ENCODE peak calls at places on chromosomes 12 and 14, in six cellular contexts. F, P, M, D, Y and L are unnamed samples.

GRCh38 chr12:25590021-25590721 is 37.1 kb upstream of the LMNTD1 start:
- DNase-seq in F (no peak), M (no peak), P (peak), Y (no peak), D (peak), L (peak)

GRCh38 chr12:23140710-23141109 is 515.7 kb downstream of the ETNK1 start:
- DNase-seq in P (peak), M (no peak), Y (no peak), F (no peak), D (no peak), L (no peak)

GRCh38 chr14:76775159-76775694 is 14.0 kb downstream of the VASH1 start:
- DNase-seq in Y (no peak), P (no peak), F (no peak), D (no peak), M (no peak), L (peak)

GRCh38 chr14:58299665-58300202 is 1.4 kb downstream of the ARID4A start:
- DNase-seq in F (peak), M (peak), D (peak), P (no peak), Y (no peak), L (peak)

GRCh38 chr14:35687335-35687939 is 121.7 kb downstream of the RALGAPA1 start:
- DNase-seq in F (no peak), M (peak), D (peak), Y (peak), P (peak), L (peak)

GRCh38 chr12:121181181-121181580 is 28.7 kb upstream of the P2RX4 start:
- DNase-seq in M (peak), F (no peak), P (peak), D (no peak), Y (no peak), L (no peak)

GRCh38 chr14:33401326-33401725 is 462.6 kb downstream of the NPAS3 start:
- DNase-seq in Y (no peak), M (peak), D (no peak), P (no peak), F (no peak), L (no peak)

GRCh38 chr12:122888232-122888752 is 7.6 kb downstream of the VPS37B start:
- DNase-seq in D (no peak), M (peak), F (no peak), P (peak), Y (no peak), L (no peak)

GRCh38 chr12:94429633-94430032 is 30.0 kb downstream of the CEP83 start:
- DNase-seq in D (no peak), Y (no peak), P (no peak), F (no peak), M (no peak), L (no peak)

GRCh38 chr12:120352117-120352516 is 16.8 kb downstream of the MSI1 start:
- DNase-seq in F (no peak), D (no peak), Y (no peak), P (peak), M (peak), L (no peak)

GRCh38 chr12:109916045-109916444 is 16.0 kb downstream of the TCHP start:
- DNase-seq in D (no peak), Y (no peak), F (no peak), M (no peak), P (no peak), L (no peak)

GRCh38 chr12:93020225-93020997 is 91.3 kb upstream of the EEA1 start:
- DNase-seq in Y (no peak), D (no peak), F (no peak), M (no peak), P (no peak), L (no peak)

GRCh38 chr12:118821386-118821928 is 159.9 kb upstream of the SRRM4 start:
- DNase-seq in Y (no peak), P (no peak), F (no peak), M (no peak), D (no peak), L (no peak)

GRCh38 chr12:82625523-82625922 is 61.2 kb upstream of the TMTC2 start:
- DNase-seq in Y (no peak), F (no peak), P (no peak), M (no peak), D (no peak), L (peak)

GRCh38 chr14:21014761-21015190 is 10.1 kb downstream of the NDRG2 start:
- DNase-seq in M (peak), Y (peak), P (peak), D (peak), F (peak), L (peak)

GRCh38 chr12:76029982-76030377 is 1.6 kb downstream of the PHLDA1 start:
- DNase-seq in P (peak), D (peak), M (peak), F (no peak), Y (peak), L (peak)

GRCh38 chr12:19880724-19881123 is 441.4 kb downstream of the AEBP2 start:
- DNase-seq in Y (no peak), P (no peak), F (no peak), D (no peak), M (no peak), L (no peak)

GRCh38 chr12:56020437-56021189 is at the start of gene IKZF4:
- DNase-seq in M (no peak), Y (peak), D (peak), P (peak), F (no peak), L (peak)

GRCh38 chr12:2501464-2502181 is 293.1 kb upstream of the FKBP4 start:
- DNase-seq in Y (no peak), D (no peak), P (no peak), M (no peak), F (no peak), L (peak)

GRCh38 chr14:32004300-32004699 is 72.8 kb upstream of the ARHGAP5 start:
- DNase-seq in Y (no peak), M (peak), D (no peak), P (peak), F (no peak), L (no peak)

GRCh38 chr12:81811066-81811777 is 52.1 kb upstream of the PPFIA2 start:
- DNase-seq in D (no peak), P (peak), Y (no peak), F (no peak), M (peak), L (no peak)

GRCh38 chr12:47102845-47103666 is 23.3 kb upstream of the AMIGO2 start:
- DNase-seq in M (peak), D (no peak), F (no peak), Y (no peak), P (peak), L (no peak)

GRCh38 chr12:57983150-57983857 is 41.9 kb downstream of the ATP23 start:
- DNase-seq in Y (peak), P (peak), F (no peak), D (peak), M (peak), L (peak)

GRCh38 chr12:113048716-113049127 is 7.8 kb upstream of the DTX1 start:
- DNase-seq in Y (peak), D (peak), M (peak), F (peak), P (peak), L (peak)

GRCh38 chr12:92553389-92553788 is 149.4 kb upstream of the PLEKHG7 start:
- DNase-seq in F (no peak), Y (no peak), M (no peak), D (no peak), P (no peak), L (no peak)

GRCh38 chr12:96425321-96425720 is 25.1 kb upstream of the CDK17 start:
- DNase-seq in F (no peak), P (peak), Y (no peak), M (peak), D (peak), L (no peak)

GRCh38 chr12:106106892-106107291 is 31.9 kb downstream of the NUAK1 start:
- DNase-seq in D (no peak), M (peak), F (no peak), Y (no peak), P (peak), L (no peak)

GRCh38 chr12:47941475-47942326 is 21.7 kb upstream of the TMEM106C start:
- DNase-seq in Y (no peak), D (no peak), M (no peak), F (no peak), P (no peak), L (no peak)

GRCh38 chr12:113609692-113610469 is 138.2 kb upstream of the LHX5 start:
- DNase-seq in M (no peak), Y (no peak), P (no peak), F (no peak), D (no peak), L (no peak)

GRCh38 chr12:121996945-121997612 is 24.6 kb upstream of the BCL7A start:
- DNase-seq in Y (no peak), M (peak), F (no peak), D (no peak), P (peak), L (no peak)

GRCh38 chr14:29354446-29354845 is 573.2 kb downstream of the PRKD1 start:
- DNase-seq in M (peak), D (no peak), P (no peak), Y (no peak), F (no peak), L (no peak)

GRCh38 chr14:104341532-104342434 is 203.4 kb downstream of the KIF26A start:
- DNase-seq in Y (peak), F (no peak), P (no peak), D (peak), M (peak), L (no peak)

GRCh38 chr12:43776498-43776897 is 17.7 kb downstream of the IRAK4 start:
- DNase-seq in M (peak), P (peak), F (no peak), D (no peak), Y (no peak), L (no peak)

GRCh38 chr12:52144512-52145227 is 47.1 kb downstream of the KRT80 start:
- DNase-seq in D (no peak), Y (no peak), P (no peak), M (no peak), F (no peak), L (no peak)

GRCh38 chr14:58238252-58239247 is 6.1 kb upstream of the PSMA3 start:
- DNase-seq in Y (peak), M (peak), P (peak), F (no peak), D (peak), L (peak)

GRCh38 chr12:57993834-57994233 is 52.5 kb downstream of the ATP23 start:
- DNase-seq in D (no peak), P (no peak), Y (no peak), F (no peak), M (no peak), L (no peak)

GRCh38 chr14:59507063-59507751 is 22.9 kb downstream of the JKAMP start:
- DNase-seq in P (peak), M (peak), F (no peak), D (peak), Y (peak), L (peak)

GRCh38 chr12:51345681-51346080 is 798 bp downstream of the CELA1 start:
- DNase-seq in P (peak), D (no peak), Y (no peak), M (peak), F (no peak), L (no peak)